ENCODE peak calls at places on chromosome 14, in six cellular contexts. K is neuronal stem cell, U is adipocyte, X is MM.1S, E is PC-3, S is H9. F is an unnamed sample.

GRCh38 chr14:74596747-74597456 is 15.1 kb downstream of the LTBP2 start:
- DNase-seq in K (no peak), U (peak), X (no peak), E (no peak), S (no peak), F (no peak)

GRCh38 chr14:63276492-63277342 is 42.0 kb downstream of the GPHB5 start:
- DNase-seq in K (peak), U (peak), X (no peak), E (peak), S (no peak), F (no peak)

GRCh38 chr14:35861204-35861868 is 35.2 kb downstream of the BRMS1L start:
- DNase-seq in K (no peak), U (no peak), X (peak), E (no peak), S (no peak), F (no peak)

GRCh38 chr14:96037891-96038557 is 1.1 kb upstream of the C14orf132 start:
- DNase-seq in K (no peak), U (peak), X (no peak), E (no peak), S (peak), F (no peak)

GRCh38 chr14:50961606-50962259 is 17.4 kb upstream of the PYGL start:
- DNase-seq in K (no peak), U (peak), X (no peak), E (peak), S (no peak), F (no peak)

GRCh38 chr14:32367501-32367900 is 38.4 kb downstream of the AKAP6 start:
- DNase-seq in K (no peak), U (peak), X (peak), E (peak), S (no peak), F (no peak)

GRCh38 chr14:71538288-71538687 is 393.9 kb upstream of the RGS6 start:
- DNase-seq in K (no peak), U (no peak), X (no peak), E (no peak), S (no peak), F (no peak)

GRCh38 chr14:68624541-68625220 is 168.2 kb downstream of the ZFP36L1 start:
- DNase-seq in K (no peak), U (no peak), X (no peak), E (no peak), S (no peak), F (no peak)

GRCh38 chr14:104357689-104358527 is 219.5 kb downstream of the KIF26A start:
- DNase-seq in K (no peak), U (no peak), X (no peak), E (no peak), S (peak), F (no peak)

GRCh38 chr14:65173973-65174693 is 71.8 kb upstream of the MAX start:
- DNase-seq in K (peak), U (no peak), X (no peak), E (no peak), S (peak), F (no peak)

GRCh38 chr14:82861321-82861720 is 1327.7 kb upstream of the SEL1L start:
- DNase-seq in K (no peak), U (no peak), X (no peak), E (no peak), S (no peak), F (no peak)

GRCh38 chr14:88388741-88389282 is 3.4 kb downstream of the SPATA7 start:
- DNase-seq in K (no peak), U (no peak), X (no peak), E (peak), S (no peak), F (no peak)

GRCh38 chr14:23078692-23079116 is 16.2 kb downstream of the ACIN1 start:
- DNase-seq in K (no peak), U (peak), X (no peak), E (peak), S (no peak), F (no peak)

GRCh38 chr14:76250345-76250744 is 98.6 kb downstream of the GPATCH2L start:
- DNase-seq in K (no peak), U (no peak), X (no peak), E (no peak), S (no peak), F (no peak)

GRCh38 chr14:90288646-90289355 is 32.4 kb downstream of the PSMC1 start:
- DNase-seq in K (no peak), U (no peak), X (no peak), E (no peak), S (no peak), F (no peak)

GRCh38 chr14:88352299-88353097 is 29.4 kb upstream of the KCNK10 start:
- DNase-seq in K (no peak), U (no peak), X (no peak), E (peak), S (no peak), F (no peak)

GRCh38 chr14:95313707-95314106 is 6.0 kb downstream of the CLMN start:
- DNase-seq in K (no peak), U (peak), X (no peak), E (peak), S (no peak), F (no peak)

GRCh38 chr14:85316701-85317100 is 213.2 kb upstream of the FLRT2 start:
- DNase-seq in K (no peak), U (peak), X (no peak), E (no peak), S (no peak), F (no peak)

GRCh38 chr14:68894123-68894522 is 85.0 kb downstream of the ACTN1 start:
- DNase-seq in K (no peak), U (no peak), X (no peak), E (no peak), S (no peak), F (no peak)

GRCh38 chr14:41299924-41300323 is 306.8 kb upstream of the LRFN5 start:
- DNase-seq in K (no peak), U (no peak), X (no peak), E (no peak), S (no peak), F (no peak)

GRCh38 chr14:97187916-97188315 is 390.7 kb downstream of the VRK1 start:
- DNase-seq in K (no peak), U (no peak), X (no peak), E (no peak), S (no peak), F (no peak)

GRCh38 chr14:95520346-95520745 is 3.9 kb upstream of the SYNE3 start:
- DNase-seq in K (no peak), U (no peak), X (no peak), E (no peak), S (no peak), F (no peak)

GRCh38 chr14:102795060-102795925 is 18.0 kb downstream of the TRAF3 start:
- DNase-seq in K (no peak), U (peak), X (no peak), E (peak), S (no peak), F (peak)

GRCh38 chr14:64059454-64060198 is 206.8 kb downstream of the SYNE2 start:
- DNase-seq in K (no peak), U (no peak), X (no peak), E (peak), S (no peak), F (no peak)

GRCh38 chr14:24094839-24095195 is 706 bp downstream of the PCK2 start:
- DNase-seq in K (no peak), U (no peak), X (no peak), E (no peak), S (no peak), F (no peak)

GRCh38 chr14:67806228-67806627 is 10.2 kb downstream of the ZFYVE26 start:
- DNase-seq in K (no peak), U (no peak), X (no peak), E (no peak), S (no peak), F (no peak)

GRCh38 chr14:21723431-21724045 is 49.9 kb upstream of the OR4E1 start:
- DNase-seq in K (peak), U (no peak), X (peak), E (peak), S (peak), F (peak)

GRCh38 chr14:101028971-101029667 is 125.6 kb upstream of the RTL1 start:
- DNase-seq in K (no peak), U (no peak), X (no peak), E (no peak), S (no peak), F (no peak)

GRCh38 chr14:101853455-101854018 is 92.0 kb downstream of the PPP2R5C start:
- DNase-seq in K (no peak), U (no peak), X (no peak), E (no peak), S (no peak), F (no peak)

GRCh38 chr14:51552768-51553426 is 98.8 kb upstream of the FRMD6 start:
- DNase-seq in K (no peak), U (no peak), X (no peak), E (peak), S (no peak), F (no peak)

GRCh38 chr14:77980475-77981321 is 180.8 kb downstream of the ADCK1 start:
- DNase-seq in K (no peak), U (no peak), X (no peak), E (no peak), S (peak), F (no peak)

GRCh38 chr14:69692542-69693053 is 74.3 kb upstream of the SRSF5 start:
- DNase-seq in K (no peak), U (no peak), X (no peak), E (no peak), S (no peak), F (no peak)

GRCh38 chr14:96626121-96626768 is 124.1 kb downstream of the PAPOLA start:
- DNase-seq in K (no peak), U (no peak), X (no peak), E (no peak), S (peak), F (no peak)

GRCh38 chr14:99672506-99673327 is 11.4 kb upstream of the CYP46A1 start:
- DNase-seq in K (no peak), U (no peak), X (peak), E (no peak), S (no peak), F (no peak)

GRCh38 chr14:69012251-69012953 is 33.3 kb upstream of the ACTN1 start:
- DNase-seq in K (no peak), U (peak), X (no peak), E (no peak), S (no peak), F (no peak)

GRCh38 chr14:50560929-50561280 is 960 bp downstream of the ATL1 start:
- DNase-seq in K (peak), U (peak), X (no peak), E (peak), S (peak), F (peak)

GRCh38 chr14:94173471-94173884 is 644 bp upstream of the PPP4R4 start:
- DNase-seq in K (no peak), U (peak), X (no peak), E (no peak), S (no peak), F (no peak)
- H3K9ac ChIP-seq in K (no peak), U (peak), X (peak), E (no peak), S (no peak), F (peak)

DNA sequence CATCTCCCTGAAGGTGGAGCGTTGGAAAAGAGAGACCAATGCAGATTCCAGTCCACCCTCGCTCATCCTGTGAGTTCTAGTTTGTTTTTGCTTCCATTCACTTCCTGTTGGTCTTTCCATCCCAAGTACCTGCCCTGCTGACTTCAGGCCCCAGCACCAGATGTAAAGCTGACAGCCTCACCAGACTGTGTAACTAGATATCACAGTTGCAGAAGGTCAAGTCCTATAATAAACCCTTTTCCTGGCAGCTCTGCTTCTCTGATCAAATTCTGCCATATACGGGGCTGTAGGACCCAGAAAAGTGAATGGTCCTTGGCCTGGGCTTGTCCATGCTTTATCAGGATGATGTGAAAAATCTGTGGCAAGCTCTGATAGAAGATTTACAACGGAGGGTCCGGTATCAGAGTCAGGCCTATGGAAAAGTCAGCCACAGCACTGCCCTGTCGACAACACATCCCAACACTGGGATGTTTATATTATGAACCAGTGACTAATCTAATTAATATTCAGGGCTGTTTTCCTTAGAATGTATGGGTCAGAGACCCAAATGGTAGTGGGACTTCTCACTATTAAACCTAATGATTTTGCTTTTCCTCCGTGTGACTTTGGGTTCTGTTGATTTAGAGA is 42.1 kb downstream of the CCDC175 start:
- DNase-seq in K (no peak), U (no peak), X (no peak), E (no peak), S (no peak), F (no peak)
- H3K9ac ChIP-seq in K (no peak), U (no peak), X (no peak), E (no peak), S (no peak), F (no peak)

GRCh38 chr14:91303091-91303923 is 58.8 kb upstream of the GPR68 start:
- DNase-seq in K (peak), U (no peak), X (peak), E (peak), S (peak), F (peak)
- H3K9ac ChIP-seq in K (peak), U (no peak), X (no peak), E (no peak), S (no peak), F (no peak)

GRCh38 chr14:54094765-54095164 is 138.1 kb upstream of the BMP4 start:
- DNase-seq in K (no peak), U (no peak), X (no peak), E (no peak), S (no peak), F (no peak)
- H3K9ac ChIP-seq in K (no peak), U (no peak), X (no peak), E (no peak), S (no peak), F (no peak)